ENCODE peak calls at places on chromosome 20, in ten cellular contexts. X is iPS-NIHi11; Y is T-cell; K is fibroblast of gingiva; F is IMR-90; V is stimulated activated CD4-positive, alpha-beta T cell treated with anti-CD3 and anti-CD28 coated beads, Interleukin-4, amount 100 ng/mL, for 4 hours; N is activated T-cell treated with anti-CD3 and anti-CD28 coated beads for 1 hour; Z is activated CD4-positive, alpha-beta T cell treated with anti-CD3 and anti-CD28 coated beads for 48 hours; P is fibroblast of the conjunctiva; J is heart left ventricle. R is an unnamed sample.

GRCh38 chr20:57578476-57579165 is 17.7 kb downstream of the PCK1 start:
- DNase-seq in J (no peak), K (no peak), V (no peak), F (no peak), X (no peak), P (no peak), Z (no peak), Y (no peak), N (no peak), R (no peak)

GRCh38 chr20:51354769-51355319 is 187.7 kb downstream of the NFATC2 start:
- DNase-seq in V (no peak), J (no peak), Z (no peak), K (no peak), N (no peak), P (no peak), F (peak), X (no peak), Y (no peak), R (no peak)

GRCh38 chr20:50762435-50763201 is 31.2 kb downstream of the PARD6B start:
- DNase-seq in P (peak), F (peak), X (no peak), V (no peak), Y (no peak), N (no peak), J (peak), Z (no peak), K (peak), R (peak)

GRCh38 chr20:32749914-32750637 is 6.8 kb upstream of the COMMD7 start:
- DNase-seq in N (no peak), J (no peak), V (no peak), X (peak), P (no peak), Y (no peak), F (no peak), K (no peak), Z (no peak), R (no peak)

GRCh38 chr20:39070484-39071231 is 108.5 kb downstream of the DHX35 start:
- DNase-seq in N (no peak), V (no peak), P (no peak), Y (no peak), K (peak), Z (no peak), X (no peak), F (peak), J (no peak), R (no peak)

GRCh38 chr20:21699216-21699508 is 6.3 kb upstream of the PAX1 start:
- DNase-seq in F (no peak), V (no peak), N (no peak), J (no peak), Y (no peak), P (no peak), X (no peak), Z (no peak), K (no peak), R (no peak)

GRCh38 chr20:64261138-64261537 is 5.6 kb downstream of the PCMTD2 start:
- DNase-seq in J (peak), V (no peak), Y (no peak), F (peak), N (no peak), X (no peak), K (peak), P (peak), Z (no peak), R (no peak)

GRCh38 chr20:48846516-48847492 is 19.0 kb upstream of the PREX1 start:
- DNase-seq in K (no peak), P (no peak), F (no peak), Y (no peak), X (peak), N (no peak), Z (peak), V (no peak), J (no peak), R (no peak)

GRCh38 chr20:24603454-24603853 is 134.0 kb downstream of the SYNDIG1 start:
- DNase-seq in N (no peak), K (no peak), J (no peak), X (no peak), F (no peak), Y (no peak), Z (no peak), V (no peak), P (no peak), R (no peak)

GRCh38 chr20:18279231-18279630 is 9.1 kb upstream of the ZNF133 start:
- DNase-seq in J (no peak), Y (no peak), V (no peak), Z (no peak), X (no peak), F (no peak), K (peak), N (no peak), P (no peak), R (no peak)

GRCh38 chr20:54668271-54669053 is 193.1 kb downstream of the DOK5 start:
- DNase-seq in K (no peak), F (peak), P (no peak), X (peak), J (no peak), Y (no peak), Z (peak), V (peak), N (peak), R (no peak)

GRCh38 chr20:57627972-57628650 is 7.9 kb upstream of the ZBP1 start:
- DNase-seq in J (peak), X (no peak), F (peak), V (no peak), P (peak), K (peak), Y (peak), N (peak), Z (peak), R (peak)

GRCh38 chr20:8132632-8133587 is 844 bp downstream of the PLCB1 start:
- DNase-seq in X (no peak), F (no peak), N (no peak), P (no peak), V (peak), Y (no peak), K (peak), Z (peak), J (peak), R (peak)

GRCh38 chr20:58130574-58130973 is 97.9 kb downstream of the ANKRD60 start:
- DNase-seq in P (no peak), F (no peak), J (no peak), N (no peak), Y (no peak), Z (no peak), X (no peak), V (no peak), K (no peak), R (no peak)

GRCh38 chr20:59620860-59621485 is 16.6 kb downstream of the PHACTR3 start:
- DNase-seq in J (no peak), X (no peak), Y (no peak), N (no peak), Z (no peak), P (no peak), V (no peak), K (no peak), F (no peak), R (no peak)

GRCh38 chr20:45948742-45949541 is 14.5 kb downstream of the PCIF1 start:
- DNase-seq in P (no peak), F (no peak), Z (no peak), K (no peak), J (no peak), X (no peak), Y (no peak), V (no peak), N (no peak), R (no peak)

GRCh38 chr20:32697608-32698007 is 23.9 kb upstream of the C20orf203 start:
- DNase-seq in F (no peak), P (no peak), Z (no peak), N (no peak), Y (no peak), X (no peak), J (no peak), K (no peak), V (no peak), R (no peak)

GRCh38 chr20:48139262-48140041 is 354.2 kb upstream of the SULF2 start:
- DNase-seq in P (no peak), X (no peak), V (no peak), F (no peak), Y (no peak), J (no peak), Z (no peak), N (no peak), K (no peak), R (no peak)

GRCh38 chr20:43988867-43989266 is 74.2 kb downstream of the TOX2 start:
- DNase-seq in P (no peak), V (no peak), Y (no peak), N (no peak), F (peak), J (no peak), Z (no peak), X (no peak), K (peak), R (no peak)

GRCh38 chr20:1473821-1474220 is 7.2 kb upstream of the NSFL1C start:
- DNase-seq in K (no peak), J (no peak), N (no peak), F (no peak), Z (no peak), V (no peak), X (no peak), Y (no peak), P (no peak), R (no peak)

R was measured in tibial artery.